ENCODE peak calls at places on chromosomes 7 and 10, in nine cellular contexts. R is A549, Q is HCT116, Z is HL-60, C is GM23338, T is K562, L is Panc1, H is HepG2, K is GM12878. P is an unnamed sample.

GRCh38 chr7:44769381-44770209 is 20.9 kb downstream of the ZMIZ2 start:
- DNase-seq in R (no peak), K (peak), H (no peak), L (no peak), T (no peak), C (peak), Z (no peak), Q (no peak), P (no peak)

GRCh38 chr10:89553064-89553734 is 17.8 kb upstream of the SLC16A12 start:
- DNase-seq in R (peak), H (peak), Q (peak), L (peak), T (no peak), C (no peak), Z (no peak), K (no peak), P (no peak)

GRCh38 chr7:143391462-143392404 is 10.6 kb downstream of the ZYX start:
- DNase-seq in T (peak), L (no peak), H (no peak), C (no peak), K (no peak), R (no peak), Q (no peak), Z (no peak), P (no peak)

GRCh38 chr10:17075510-17075909 is 54.1 kb downstream of the CUBN start:
- DNase-seq in Q (no peak), R (peak), H (peak), Z (peak), T (no peak), C (no peak), L (peak), K (no peak), P (no peak)

GRCh38 chr7:140645166-140645565 is 4.6 kb upstream of the DENND2A start:
- DNase-seq in C (peak), Z (no peak), Q (no peak), R (no peak), L (no peak), H (no peak), T (peak), K (no peak), P (peak)

GRCh38 chr7:24245362-24245761 is 38.6 kb upstream of the NPY start:
- DNase-seq in L (no peak), Z (no peak), H (no peak), Q (no peak), K (no peak), C (no peak), R (no peak), T (no peak), P (no peak)

GRCh38 chr10:50997461-50997860 is 76.8 kb upstream of the PRKG1 start:
- DNase-seq in Z (no peak), R (no peak), Q (no peak), K (no peak), T (no peak), C (no peak), H (no peak), L (no peak), P (no peak)

GRCh38 chr10:110977662-110978061 is 58.3 kb downstream of the SHOC2 start:
- DNase-seq in R (no peak), T (no peak), L (no peak), K (no peak), H (no peak), C (no peak), Z (no peak), Q (no peak), P (no peak)

GRCh38 chr10:19922236-19922963 is 106.2 kb downstream of the PLXDC2 start:
- DNase-seq in Z (no peak), Q (no peak), C (no peak), R (no peak), T (no peak), K (no peak), L (no peak), H (no peak), P (no peak)

GRCh38 chr7:46153583-46153950 is 232.5 kb upstream of the IGFBP3 start:
- DNase-seq in Q (no peak), L (no peak), Z (no peak), T (no peak), H (no peak), R (no peak), K (no peak), C (no peak), P (no peak)

GRCh38 chr10:27345455-27345909 is 104.9 kb upstream of the ACBD5 start:
- DNase-seq in L (no peak), Z (peak), C (no peak), K (peak), H (no peak), R (no peak), Q (no peak), T (no peak), P (no peak)

GRCh38 chr7:13829914-13830603 is 159.4 kb downstream of the ETV1 start:
- DNase-seq in L (no peak), Z (no peak), T (no peak), Q (no peak), R (no peak), C (no peak), H (no peak), K (no peak), P (no peak)

GRCh38 chr7:128042027-128042426 is 10.8 kb upstream of the LRRC4 start:
- DNase-seq in C (no peak), R (no peak), Z (no peak), T (no peak), L (no peak), H (no peak), K (no peak), Q (no peak), P (no peak)

GRCh38 chr7:8201846-8202441 is 60.0 kb downstream of the ICA1 start:
- DNase-seq in T (peak), C (no peak), H (no peak), K (no peak), L (no peak), R (no peak), Z (no peak), Q (no peak), P (no peak)

GRCh38 chr7:113936982-113937381 is 18.2 kb upstream of the PPP1R3A start:
- DNase-seq in H (no peak), C (no peak), R (no peak), T (no peak), K (no peak), Q (no peak), Z (no peak), L (no peak), P (no peak)

GRCh38 chr10:4595920-4596319 is 230.1 kb upstream of the AKR1E2 start:
- DNase-seq in K (no peak), Q (no peak), L (no peak), Z (no peak), C (no peak), R (no peak), H (no peak), T (no peak), P (no peak)

GRCh38 chr10:14086596-14086995 is 244.1 kb downstream of the FRMD4A start:
- DNase-seq in T (no peak), L (no peak), K (no peak), H (no peak), Q (no peak), R (no peak), Z (no peak), C (no peak), P (no peak)

GRCh38 chr7:132755538-132756481 is 179.5 kb upstream of the PLXNA4 start:
- DNase-seq in T (no peak), K (no peak), L (no peak), Q (no peak), C (no peak), R (no peak), H (no peak), Z (no peak), P (peak)

GRCh38 chr10:5482016-5482415 is 17.4 kb downstream of the CALML5 start:
- DNase-seq in T (no peak), C (no peak), H (no peak), K (no peak), Z (no peak), Q (no peak), R (no peak), L (no peak), P (no peak)

GRCh38 chr10:101775273-101776131 is at the start of gene FGF8:
- DNase-seq in T (no peak), C (peak), Z (no peak), L (no peak), R (no peak), K (no peak), H (no peak), Q (no peak), P (no peak)

GRCh38 chr10:12579954-12580858 is 230.9 kb downstream of the CAMK1D start:
- DNase-seq in K (no peak), C (no peak), Z (no peak), H (no peak), L (no peak), T (no peak), R (peak), Q (no peak), P (no peak)

GRCh38 chr7:133140994-133141595 is 59.2 kb upstream of the CHCHD3 start:
- DNase-seq in H (no peak), C (no peak), T (no peak), K (no peak), Z (no peak), L (no peak), Q (no peak), R (no peak), P (peak)

GRCh38 chr7:79290841-79291497 is 162.5 kb downstream of the MAGI2 start:
- DNase-seq in L (peak), K (no peak), Q (no peak), R (no peak), Z (no peak), T (no peak), H (no peak), C (no peak), P (no peak)

GRCh38 chr7:81627565-81628287 is 142.1 kb downstream of the HGF start:
- DNase-seq in Z (no peak), T (no peak), K (no peak), R (no peak), L (no peak), H (no peak), Q (no peak), C (no peak), P (no peak)

GRCh38 chr10:62185914-62186692 is 82.5 kb downstream of the RTKN2 start:
- DNase-seq in Q (no peak), C (no peak), R (no peak), T (no peak), L (no peak), H (no peak), Z (no peak), K (no peak), P (no peak)

GRCh38 chr7:98354511-98355249 is 46.2 kb downstream of the BAIAP2L1 start:
- DNase-seq in C (no peak), H (peak), L (peak), R (peak), T (no peak), Z (no peak), K (no peak), Q (peak), P (no peak)

GRCh38 chr10:9766762-9767161 is 1250.9 kb upstream of the CELF2 start:
- DNase-seq in Z (no peak), L (no peak), Q (no peak), R (no peak), C (peak), H (no peak), T (no peak), K (no peak), P (no peak)
- TF ChIP-seq REST in Z (no peak), L (no peak), Q (no peak), R (no peak), C (no peak), H (no peak), T (no peak), K (no peak), P (no peak)

DNA sequence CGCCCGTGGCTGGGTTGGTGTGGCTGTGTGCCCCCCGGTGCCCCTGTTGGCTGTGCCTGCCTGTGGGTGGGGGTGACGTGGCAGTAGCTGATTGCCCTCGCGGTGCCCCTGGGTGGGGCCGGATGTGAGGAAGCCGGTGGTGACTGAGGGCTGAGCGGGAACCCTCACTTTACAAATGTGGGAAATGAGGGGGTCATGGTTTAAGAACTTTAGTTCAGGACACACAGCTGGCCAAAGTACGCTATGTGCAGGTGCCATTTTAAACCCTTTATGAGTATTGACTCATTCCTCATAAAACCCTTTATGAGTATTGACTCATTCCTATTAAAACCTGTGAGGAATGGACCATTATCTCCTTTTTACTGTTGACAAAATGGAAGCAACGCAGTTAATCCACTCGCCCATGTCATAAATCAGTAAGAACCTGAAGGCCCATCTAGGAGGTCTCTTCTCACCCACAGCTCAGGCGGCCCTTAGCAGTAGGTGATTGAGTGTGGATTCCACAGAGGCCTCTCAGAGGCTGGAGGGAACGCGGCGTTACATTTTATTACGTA is 290.1 kb upstream of the COBL start:
- DNase-seq in C (no peak), R (no peak), Q (peak), K (no peak), T (no peak), H (no peak), L (peak), Z (no peak), P (no peak)
- TF ChIP-seq REST in C (no peak), R (no peak), Q (no peak), K (no peak), T (no peak), H (no peak), L (no peak), Z (no peak), P (no peak)

DNA sequence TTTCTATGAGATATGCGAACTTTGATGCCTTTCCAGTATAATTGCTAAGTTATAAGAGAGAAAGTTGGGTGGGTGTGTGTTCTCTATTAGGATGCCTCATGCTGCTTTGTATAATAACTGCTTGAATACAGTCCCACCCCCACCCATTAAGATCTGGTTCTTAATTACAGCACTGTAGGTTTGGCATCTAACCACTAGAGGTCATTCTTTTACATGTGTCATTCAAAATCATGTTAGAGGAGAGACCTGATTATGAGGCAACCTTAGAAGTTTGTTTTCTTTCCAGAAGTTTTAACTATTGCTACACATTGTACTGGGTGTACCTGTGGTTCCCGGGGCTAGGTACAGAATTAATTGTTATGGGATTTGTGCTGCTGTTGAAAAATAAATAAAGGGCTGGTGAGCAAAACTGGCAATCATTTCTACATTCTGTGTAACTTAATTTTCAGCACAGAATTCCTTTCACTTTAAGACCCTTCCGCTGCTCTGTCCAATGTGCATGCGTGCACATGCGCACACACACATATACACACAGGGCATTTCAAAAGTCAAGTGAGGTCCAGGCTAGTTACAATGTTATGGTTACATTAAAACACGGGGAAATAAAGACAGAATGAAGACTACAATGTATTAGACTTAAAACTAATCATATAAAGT is 1156.3 kb downstream of the SORCS3 start:
- DNase-seq in K (peak), Z (peak), H (peak), T (peak), C (peak), Q (peak), R (peak), L (peak), P (peak)
- TF ChIP-seq REST in K (no peak), Z (no peak), H (no peak), T (no peak), C (no peak), Q (no peak), R (no peak), L (no peak), P (no peak)

GRCh38 chr10:98077223-98077622 is 46.8 kb upstream of the CRTAC1 start:
- DNase-seq in K (no peak), Q (no peak), T (no peak), H (no peak), R (no peak), Z (no peak), L (no peak), C (no peak), P (no peak)
- TF ChIP-seq REST in K (no peak), Q (no peak), T (no peak), H (no peak), R (no peak), Z (no peak), L (no peak), C (no peak), P (no peak)

DNA sequence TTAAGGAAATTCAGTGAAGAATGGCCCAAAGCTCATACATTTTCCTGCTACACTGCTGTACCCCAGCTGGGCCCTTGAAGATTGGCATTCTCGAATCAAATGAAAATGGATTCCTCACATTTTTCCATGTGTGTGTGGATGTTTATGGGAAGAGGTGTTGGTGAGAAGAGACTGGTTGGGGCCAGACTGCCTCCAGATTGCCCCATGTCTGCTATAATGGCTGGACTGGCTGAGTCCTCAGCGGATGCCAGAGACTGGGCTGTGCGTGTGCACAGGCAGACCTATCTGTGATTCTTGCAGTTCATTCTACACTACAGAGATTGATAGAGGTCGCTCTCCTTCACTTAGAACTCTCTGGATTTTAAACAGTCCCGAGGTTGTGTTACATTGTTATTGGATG is 183.6 kb upstream of the GDF10 start:
- DNase-seq in C (peak), R (no peak), L (no peak), T (no peak), K (no peak), Q (no peak), H (no peak), Z (no peak), P (no peak)
- TF ChIP-seq REST in C (no peak), R (no peak), L (no peak), T (no peak), K (no peak), Q (no peak), H (no peak), Z (no peak), P (no peak)

DNA sequence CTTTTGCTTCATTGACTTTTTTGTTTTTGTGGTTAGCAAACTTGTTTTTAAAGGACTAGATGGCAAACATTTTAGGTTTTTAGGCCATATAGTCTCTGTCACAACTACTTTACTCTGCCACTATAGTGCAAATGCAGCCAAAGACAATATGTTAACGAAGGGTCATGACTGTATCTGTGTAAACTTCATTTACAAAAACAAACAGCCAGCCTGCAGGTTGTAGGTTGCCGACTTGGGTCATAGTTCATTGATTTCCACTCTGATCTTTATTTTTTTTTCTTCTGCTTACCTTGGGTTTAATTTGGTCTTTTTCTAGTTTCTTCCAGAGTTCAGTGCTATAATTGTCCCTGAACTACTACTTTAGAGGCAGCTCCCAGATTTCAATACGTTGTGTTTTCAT is 120.0 kb downstream of the ARHGAP22 start:
- DNase-seq in R (no peak), C (no peak), Q (no peak), K (no peak), L (no peak), Z (no peak), T (no peak), H (peak), P (no peak)
- TF ChIP-seq REST in R (no peak), C (no peak), Q (no peak), K (no peak), L (no peak), Z (no peak), T (no peak), H (no peak), P (no peak)

GRCh38 chr10:69222157-69223027 is 2.3 kb downstream of the HKDC1 start:
- DNase-seq in K (peak), R (peak), L (peak), Z (peak), T (peak), Q (peak), H (peak), C (peak), P (peak)
- TF ChIP-seq REST in K (no peak), R (no peak), L (no peak), Z (no peak), T (peak), Q (no peak), H (no peak), C (no peak), P (no peak)

DNA sequence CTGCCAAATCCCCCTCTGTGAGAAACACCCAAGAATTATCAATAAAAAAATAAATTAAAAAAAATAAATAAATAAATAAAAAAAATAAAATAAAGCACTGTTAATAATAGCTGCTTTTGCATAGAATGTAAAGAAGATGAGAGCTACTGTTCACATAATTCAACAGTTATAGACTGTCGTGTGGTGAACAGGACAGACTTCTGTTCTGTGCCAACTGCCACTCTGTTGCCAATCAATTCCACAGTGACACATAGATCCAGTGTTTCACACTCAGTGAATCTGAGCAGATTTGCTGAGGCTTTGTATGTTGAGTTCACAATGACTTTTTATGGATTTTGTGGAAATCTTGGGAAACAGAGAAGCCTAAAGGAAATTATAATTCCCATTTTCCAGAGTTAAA is 14.9 kb downstream of the ARHGAP19 start:
- DNase-seq in H (no peak), Z (no peak), Q (no peak), L (no peak), K (no peak), C (no peak), T (no peak), R (no peak), P (no peak)
- TF ChIP-seq REST in H (no peak), Z (no peak), Q (no peak), L (no peak), K (no peak), C (no peak), T (no peak), R (no peak), P (no peak)

DNA sequence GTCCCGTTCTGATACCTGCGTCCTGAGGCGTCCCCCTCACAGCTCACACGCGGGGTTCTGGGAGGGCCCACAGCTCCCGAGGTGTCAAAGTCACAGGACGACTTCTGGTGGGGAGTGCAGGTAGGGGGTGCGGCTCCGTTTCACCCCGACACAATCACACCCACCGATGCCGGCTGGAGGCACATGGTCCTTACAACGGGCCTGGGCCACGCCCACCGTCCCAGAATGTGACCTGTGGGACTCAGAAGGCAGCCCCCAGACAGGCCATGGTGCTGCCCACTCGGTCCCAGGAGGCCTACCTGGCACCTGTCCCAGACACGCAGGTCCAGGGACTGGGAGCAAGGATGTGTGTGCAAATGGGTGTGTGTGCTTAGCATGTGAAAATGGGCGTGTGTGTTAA is 86.0 kb downstream of the UNCX start:
- DNase-seq in K (no peak), H (no peak), Z (no peak), T (no peak), Q (no peak), L (no peak), C (no peak), R (no peak), P (no peak)
- TF ChIP-seq REST in K (no peak), H (no peak), Z (no peak), T (no peak), Q (no peak), L (no peak), C (no peak), R (no peak), P (no peak)